ENCODE peak calls at places on chromosomes 3 and 15, in six cellular contexts. One of them, this sample, is unnamed.

GRCh38 chr3:14368146-14368545 is 34.3 kb upstream of the SLC6A6 start:
- DNase-seq in prostate gland: no peak
- DNase-seq in GM23338: no peak
- DNase-seq in GM12891: no peak
- DNase-seq in sigmoid colon: no peak
- DNase-seq in stomach: no peak
- DNase-seq in this sample: no peak

GRCh38 chr3:127867986-127868385 is 45.7 kb upstream of the MGLL start:
- DNase-seq in prostate gland: no peak
- DNase-seq in GM23338: no peak
- DNase-seq in GM12891: no peak
- DNase-seq in sigmoid colon: no peak
- DNase-seq in stomach: no peak
- DNase-seq in this sample: no peak

GRCh38 chr3:165181556-165181955 is 14.6 kb downstream of the SLITRK3 start:
- DNase-seq in prostate gland: no peak
- DNase-seq in GM23338: no peak
- DNase-seq in GM12891: no peak
- DNase-seq in sigmoid colon: no peak
- DNase-seq in stomach: no peak
- DNase-seq in this sample: no peak

GRCh38 chr15:82647835-82648256 is 683 bp upstream of the CPEB1 start:
- DNase-seq in prostate gland: no peak
- DNase-seq in GM23338: peak; percentile 70
- DNase-seq in GM12891: peak; percentile 38
- DNase-seq in sigmoid colon: peak; percentile 75
- DNase-seq in stomach: no peak
- DNase-seq in this sample: no peak

GRCh38 chr15:74174966-74175270 is 1.4 kb downstream of the ISLR start:
- DNase-seq in prostate gland: no peak
- DNase-seq in GM23338: no peak
- DNase-seq in GM12891: no peak
- DNase-seq in sigmoid colon: no peak
- DNase-seq in stomach: no peak
- DNase-seq in this sample: peak; percentile 13

GRCh38 chr3:38120690-38121450 is 16.1 kb downstream of the ACAA1 start:
- DNase-seq in prostate gland: no peak
- DNase-seq in GM23338: no peak
- DNase-seq in GM12891: no peak
- DNase-seq in sigmoid colon: peak; percentile 57
- DNase-seq in stomach: peak; percentile 24
- DNase-seq in this sample: no peak

GRCh38 chr3:139835830-139836655 is 98.9 kb upstream of the CLSTN2 start:
- DNase-seq in prostate gland: no peak
- DNase-seq in GM23338: no peak
- DNase-seq in GM12891: no peak
- DNase-seq in sigmoid colon: no peak
- DNase-seq in stomach: no peak
- DNase-seq in this sample: no peak

GRCh38 chr3:63353383-63353782 is 75.3 kb downstream of the SYNPR start:
- DNase-seq in prostate gland: no peak
- DNase-seq in GM23338: no peak
- DNase-seq in GM12891: no peak
- DNase-seq in sigmoid colon: no peak
- DNase-seq in stomach: no peak
- DNase-seq in this sample: no peak

GRCh38 chr3:38564631-38565338 is 68.6 kb downstream of the EXOG start:
- DNase-seq in prostate gland: no peak
- DNase-seq in GM23338: no peak
- DNase-seq in GM12891: no peak
- DNase-seq in sigmoid colon: peak; percentile 55
- DNase-seq in stomach: no peak
- DNase-seq in this sample: no peak

DNA sequence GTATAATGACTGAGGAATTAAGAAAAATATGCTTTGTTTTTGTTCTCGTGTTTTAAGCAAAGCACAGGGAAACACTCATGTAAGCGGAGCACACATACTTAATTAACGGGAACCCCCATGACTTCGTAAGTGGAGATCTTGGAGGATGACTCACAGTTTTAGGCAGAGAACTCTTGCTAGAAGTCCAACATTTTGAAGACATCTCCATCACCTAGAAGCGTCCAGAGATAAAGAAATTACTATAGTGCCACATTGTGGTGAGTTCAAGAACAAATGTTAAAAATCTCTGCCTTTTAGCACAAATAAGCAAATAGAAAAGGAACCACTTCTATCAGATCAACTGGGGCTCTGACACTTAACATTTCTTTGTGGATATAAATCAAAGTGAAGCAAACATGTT is 194.1 kb upstream of the ARHGEF26 start:
- DNase-seq in prostate gland: no peak
- DNase-seq in GM23338: peak; percentile 41
- DNase-seq in GM12891: no peak
- DNase-seq in sigmoid colon: no peak
- DNase-seq in stomach: no peak
- DNase-seq in this sample: no peak
- TF ChIP-seq POLR2AphosphoS5 in prostate gland: no peak
- TF ChIP-seq POLR2AphosphoS5 in GM23338: no peak
- TF ChIP-seq POLR2AphosphoS5 in GM12891: no peak
- TF ChIP-seq POLR2AphosphoS5 in sigmoid colon: no peak
- TF ChIP-seq POLR2AphosphoS5 in stomach: no peak
- TF ChIP-seq POLR2AphosphoS5 in this sample: no peak

GRCh38 chr3:190308154-190308553 is 14.1 kb downstream of the CLDN1 start:
- DNase-seq in prostate gland: no peak
- DNase-seq in GM23338: no peak
- DNase-seq in GM12891: no peak
- DNase-seq in sigmoid colon: no peak
- DNase-seq in stomach: no peak
- DNase-seq in this sample: no peak

GRCh38 chr3:190307164-190307545 is 15.1 kb downstream of the CLDN1 start:
- DNase-seq in prostate gland: no peak
- DNase-seq in GM23338: no peak
- DNase-seq in GM12891: no peak
- DNase-seq in sigmoid colon: no peak
- DNase-seq in stomach: no peak
- DNase-seq in this sample: no peak

GRCh38 chr3:190306026-190306425 is 16.2 kb downstream of the CLDN1 start:
- DNase-seq in prostate gland: no peak
- DNase-seq in GM23338: no peak
- DNase-seq in GM12891: no peak
- DNase-seq in sigmoid colon: no peak
- DNase-seq in stomach: no peak
- DNase-seq in this sample: no peak

GRCh38 chr3:190305406-190305805 is 16.8 kb downstream of the CLDN1 start:
- DNase-seq in prostate gland: no peak
- DNase-seq in GM23338: no peak
- DNase-seq in GM12891: no peak
- DNase-seq in sigmoid colon: no peak
- DNase-seq in stomach: no peak
- DNase-seq in this sample: no peak

DNA sequence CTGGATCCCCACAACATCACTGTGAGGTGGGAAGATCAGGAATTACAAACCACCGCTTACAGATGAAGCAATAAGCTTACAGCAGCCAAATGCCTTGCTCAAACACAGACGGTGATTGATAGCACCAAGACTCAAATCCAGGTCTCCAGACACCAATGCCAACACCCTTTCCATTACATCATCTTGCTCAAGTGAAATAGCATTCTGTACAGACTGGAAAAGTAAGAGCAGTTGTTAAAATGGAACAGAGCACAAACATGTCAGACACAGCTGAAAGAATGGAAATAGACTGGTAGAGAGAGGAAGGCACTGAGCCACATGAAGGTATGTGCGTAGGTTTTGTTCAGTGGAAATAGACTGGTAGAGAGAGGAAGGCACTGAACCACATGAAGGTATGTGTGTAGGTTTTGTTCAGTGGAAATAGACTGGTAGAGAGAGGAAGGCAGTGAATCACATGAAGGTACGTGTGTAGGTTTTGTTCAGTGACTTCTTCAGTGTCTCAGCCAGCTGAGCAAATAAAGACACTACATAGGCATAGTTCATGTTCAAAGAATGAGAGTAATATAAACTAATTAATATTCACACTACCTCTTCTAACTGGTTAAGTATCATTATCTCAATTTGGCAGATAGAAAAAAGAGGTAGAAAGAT is 15.6 kb downstream of the CLDN1 start:
- DNase-seq in prostate gland: no peak
- DNase-seq in GM23338: no peak
- DNase-seq in GM12891: no peak
- DNase-seq in sigmoid colon: peak; percentile 80
- DNase-seq in stomach: no peak
- DNase-seq in this sample: no peak
- TF ChIP-seq POLR2AphosphoS5 in prostate gland: no peak
- TF ChIP-seq POLR2AphosphoS5 in GM23338: no peak
- TF ChIP-seq POLR2AphosphoS5 in GM12891: no peak
- TF ChIP-seq POLR2AphosphoS5 in sigmoid colon: peak; percentile 73
- TF ChIP-seq POLR2AphosphoS5 in stomach: peak; percentile 26
- TF ChIP-seq POLR2AphosphoS5 in this sample: no peak

GRCh38 chr3:149596136-149596770 is 61.6 kb downstream of the WWTR1 start:
- DNase-seq in prostate gland: no peak
- DNase-seq in GM23338: no peak
- DNase-seq in GM12891: no peak
- DNase-seq in sigmoid colon: no peak
- DNase-seq in stomach: no peak
- DNase-seq in this sample: no peak
- TF ChIP-seq POLR2AphosphoS5 in prostate gland: no peak
- TF ChIP-seq POLR2AphosphoS5 in GM23338: no peak
- TF ChIP-seq POLR2AphosphoS5 in GM12891: no peak
- TF ChIP-seq POLR2AphosphoS5 in sigmoid colon: no peak
- TF ChIP-seq POLR2AphosphoS5 in stomach: peak; percentile 12
- TF ChIP-seq POLR2AphosphoS5 in this sample: no peak

GRCh38 chr3:104437131-104437750 is 929.5 kb upstream of the ALCAM start:
- DNase-seq in prostate gland: no peak
- DNase-seq in GM23338: peak; percentile 2
- DNase-seq in GM12891: no peak
- DNase-seq in sigmoid colon: no peak
- DNase-seq in stomach: no peak
- DNase-seq in this sample: no peak
- TF ChIP-seq POLR2AphosphoS5 in prostate gland: no peak
- TF ChIP-seq POLR2AphosphoS5 in GM23338: no peak
- TF ChIP-seq POLR2AphosphoS5 in GM12891: no peak
- TF ChIP-seq POLR2AphosphoS5 in sigmoid colon: no peak
- TF ChIP-seq POLR2AphosphoS5 in stomach: no peak
- TF ChIP-seq POLR2AphosphoS5 in this sample: no peak

GRCh38 chr3:149967067-149967685 is 3.5 kb downstream of the PFN2 start:
- DNase-seq in prostate gland: no peak
- DNase-seq in GM23338: peak; percentile 58
- DNase-seq in GM12891: no peak
- DNase-seq in sigmoid colon: no peak
- DNase-seq in stomach: no peak
- DNase-seq in this sample: no peak

GRCh38 chr3:149968216-149968615 is 2.5 kb downstream of the PFN2 start:
- DNase-seq in prostate gland: no peak
- DNase-seq in GM23338: peak; percentile 16
- DNase-seq in GM12891: no peak
- DNase-seq in sigmoid colon: no peak
- DNase-seq in stomach: no peak
- DNase-seq in this sample: no peak

GRCh38 chr3:149969945-149970715 is 565 bp downstream of the PFN2 start:
- DNase-seq in prostate gland: peak; percentile 85
- DNase-seq in GM23338: peak; percentile 77
- DNase-seq in GM12891: peak; percentile 38
- DNase-seq in sigmoid colon: peak; percentile 94
- DNase-seq in stomach: peak; percentile 88
- DNase-seq in this sample: peak; percentile 81

GRCh38 chr3:149970716-149971402 is at the start of gene PFN2:
- DNase-seq in prostate gland: peak; percentile 65
- DNase-seq in GM23338: no peak
- DNase-seq in GM12891: peak; percentile 35
- DNase-seq in sigmoid colon: peak; percentile 84
- DNase-seq in stomach: peak; percentile 64
- DNase-seq in this sample: peak; percentile 55

DNA sequence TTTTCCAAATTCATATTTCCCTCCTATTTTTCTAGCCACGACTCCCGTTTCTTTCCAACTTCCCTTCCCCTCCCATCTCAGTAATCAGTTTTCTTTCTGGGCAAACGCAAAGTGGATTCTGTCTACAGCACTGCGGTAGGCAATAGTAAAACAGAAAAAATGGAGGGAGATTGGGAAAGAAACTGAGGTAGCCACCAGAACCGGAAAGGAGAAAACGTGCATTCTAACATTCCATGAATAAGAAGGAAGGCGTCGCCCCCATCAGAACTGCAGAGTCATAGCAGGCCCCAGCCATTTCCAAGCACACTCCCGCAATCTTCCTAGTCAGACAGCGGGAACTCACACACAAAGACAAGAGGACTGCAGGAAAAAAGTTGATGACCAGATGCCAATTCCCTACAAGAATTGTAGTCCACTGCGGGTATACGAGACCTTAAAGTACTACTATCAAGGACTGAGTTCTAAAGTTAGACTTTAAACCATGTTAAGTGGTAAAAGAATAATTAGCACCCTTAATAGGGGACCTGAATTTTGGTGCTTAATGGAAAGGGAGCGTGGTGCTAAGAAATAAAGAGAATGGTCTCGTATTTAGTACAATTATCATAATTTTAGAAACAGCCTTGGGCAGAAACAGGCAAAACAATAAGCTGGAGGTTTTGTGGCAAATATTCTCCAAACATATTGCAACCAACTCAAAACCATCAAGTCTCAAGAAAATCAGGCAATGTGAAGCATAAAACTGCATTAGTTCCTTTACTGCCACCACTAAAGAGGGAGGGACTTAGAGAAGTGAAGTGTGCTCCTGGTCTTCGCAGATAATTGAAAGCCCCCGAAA is 1.4 kb downstream of the PFN2 start:
- DNase-seq in prostate gland: peak; percentile 41
- DNase-seq in GM23338: peak; percentile 94
- DNase-seq in GM12891: no peak
- DNase-seq in sigmoid colon: peak; percentile 74
- DNase-seq in stomach: no peak
- DNase-seq in this sample: no peak
- TF ChIP-seq POLR2AphosphoS5 in prostate gland: peak; percentile 25
- TF ChIP-seq POLR2AphosphoS5 in GM23338: peak; percentile 68
- TF ChIP-seq POLR2AphosphoS5 in GM12891: no peak
- TF ChIP-seq POLR2AphosphoS5 in sigmoid colon: peak; percentile 5
- TF ChIP-seq POLR2AphosphoS5 in stomach: peak; percentile 47
- TF ChIP-seq POLR2AphosphoS5 in this sample: no peak

This sample was measured in breast epithelium.